ENCODE peak calls at places on chromosomes 12 and 14, in five cellular contexts. W, R, S, N and O are unnamed samples.

GRCh38 chr14:91573894-91574837 is 64.1 kb upstream of the PPP4R3A start:
- DNase-seq in W (peak), R (peak), S (no peak), N (no peak), O (peak)

GRCh38 chr12:49534806-49535278 is 4.0 kb upstream of the KCNH3 start:
- DNase-seq in W (no peak), R (no peak), S (peak), N (no peak), O (no peak)

GRCh38 chr14:95326987-95327386 is 7.3 kb upstream of the CLMN start:
- DNase-seq in W (no peak), R (no peak), S (no peak), N (no peak), O (no peak)

GRCh38 chr14:61672796-61673195 is 22.5 kb upstream of the HIF1A start:
- DNase-seq in W (no peak), R (no peak), S (no peak), N (no peak), O (no peak)

GRCh38 chr12:94570161-94570560 is 80.2 kb downstream of the TMCC3 start:
- DNase-seq in W (no peak), R (no peak), S (no peak), N (no peak), O (no peak)

GRCh38 chr12:52819021-52819420 is 5.1 kb upstream of the KRT4 start:
- DNase-seq in W (no peak), R (no peak), S (no peak), N (no peak), O (no peak)

GRCh38 chr12:31622038-31622437 is 31.1 kb upstream of the DENND5B start:
- DNase-seq in W (no peak), R (no peak), S (no peak), N (no peak), O (no peak)

GRCh38 chr12:24554612-24555300 is 394.1 kb downstream of the BCAT1 start:
- DNase-seq in W (no peak), R (no peak), S (no peak), N (no peak), O (no peak)

GRCh38 chr14:91415794-91416743 is 1.6 kb downstream of the CCDC88C start:
- DNase-seq in W (peak), R (no peak), S (no peak), N (no peak), O (no peak)

GRCh38 chr12:53292441-53292840 is 2.9 kb upstream of the PFDN5 start:
- DNase-seq in W (peak), R (peak), S (no peak), N (no peak), O (peak)

GRCh38 chr12:27285395-27285794 is 41.3 kb downstream of the STK38L start:
- DNase-seq in W (no peak), R (no peak), S (no peak), N (no peak), O (no peak)

GRCh38 chr14:35932659-35933159 is 106.6 kb downstream of the BRMS1L start:
- DNase-seq in W (peak), R (no peak), S (no peak), N (no peak), O (peak)